ENCODE peak calls at places on chromosomes 12 and 14, in eight cellular contexts. P is K562, B is IMR-90, J is HCT116, N is neural progenitor cell, W is H9, X is PC-3, A is astrocyte. D is an unnamed sample.

GRCh38 chr12:2233034-2233433 is 180.2 kb downstream of the CACNA1C start:
- DNase-seq in P (no peak), B (peak; percentile 66), J (no peak), N (no peak), W (no peak), X (peak; percentile 65), A (no peak), D (no peak)

GRCh38 chr14:64549805-64550538 is at the start of gene PPP1R36:
- DNase-seq in P (peak; percentile 5), B (no peak), J (no peak), N (peak; percentile 32), W (peak; percentile 42), X (no peak), A (no peak), D (no peak)

GRCh38 chr12:110546339-110546738 is 36.8 kb downstream of the PPTC7 start:
- DNase-seq in P (no peak), B (peak; percentile 94), J (no peak), N (no peak), W (no peak), X (peak; percentile 97), A (peak; percentile 95), D (no peak)

GRCh38 chr14:90627478-90627877 is 188.8 kb downstream of the TTC7B start:
- DNase-seq in P (peak; percentile 50), B (no peak), J (no peak), N (no peak), W (no peak), X (no peak), A (no peak), D (no peak)

GRCh38 chr14:103716091-103716801 is 636 bp downstream of the ZFYVE21 start:
- DNase-seq in P (peak; percentile 29), B (no peak), J (no peak), N (no peak), W (no peak), X (no peak), A (no peak), D (no peak)

GRCh38 chr14:39488600-39488999 is 56.4 kb upstream of the FBXO33 start:
- DNase-seq in P (no peak), B (peak; percentile 12), J (no peak), N (peak; percentile 94), W (peak; percentile 73), X (no peak), A (no peak), D (no peak)

GRCh38 chr12:54459355-54459754 is 14.0 kb downstream of the GTSF1 start:
- DNase-seq in P (no peak), B (no peak), J (no peak), N (no peak), W (no peak), X (no peak), A (no peak), D (no peak)

GRCh38 chr14:87076146-87076545 is 916.8 kb downstream of the GALC start:
- DNase-seq in P (no peak), B (no peak), J (no peak), N (no peak), W (no peak), X (no peak), A (no peak), D (no peak)

GRCh38 chr14:68188174-68188573 is 368.6 kb downstream of the RAD51B start:
- DNase-seq in P (no peak), B (no peak), J (no peak), N (no peak), W (no peak), X (no peak), A (no peak), D (no peak)

GRCh38 chr14:75041613-75042012 is 9.7 kb downstream of the MLH3 start:
- DNase-seq in P (no peak), B (no peak), J (no peak), N (no peak), W (no peak), X (peak; percentile 75), A (no peak), D (no peak)

GRCh38 chr12:91109148-91109564 is 2.1 kb downstream of the LUM start:
- DNase-seq in P (peak; percentile 59), B (peak; percentile 80), J (peak; percentile 27), N (peak; percentile 77), W (peak; percentile 86), X (peak; percentile 83), A (peak; percentile 80), D (peak; percentile 54)

GRCh38 chr12:69099201-69099837 is 140.1 kb upstream of the CPSF6 start:
- DNase-seq in P (peak; percentile 11), B (no peak), J (no peak), N (no peak), W (peak; percentile 43), X (no peak), A (no peak), D (no peak)

GRCh38 chr12:11944321-11944720 is 126.4 kb upstream of the BCL2L14 start:
- DNase-seq in P (no peak), B (no peak), J (no peak), N (no peak), W (no peak), X (no peak), A (peak; percentile 30), D (no peak)

GRCh38 chr12:11946161-11946560 is 124.6 kb upstream of the BCL2L14 start:
- DNase-seq in P (no peak), B (no peak), J (no peak), N (no peak), W (no peak), X (no peak), A (no peak), D (no peak)

GRCh38 chr12:11939223-11939622 is 131.5 kb upstream of the BCL2L14 start:
- DNase-seq in P (no peak), B (no peak), J (no peak), N (no peak), W (no peak), X (no peak), A (no peak), D (no peak)

GRCh38 chr12:11943919-11944318 is 126.8 kb upstream of the BCL2L14 start:
- DNase-seq in P (no peak), B (no peak), J (no peak), N (no peak), W (no peak), X (no peak), A (no peak), D (no peak)

GRCh38 chr12:11941601-11942360 is 129.0 kb upstream of the BCL2L14 start:
- DNase-seq in P (no peak), B (peak; percentile 81), J (no peak), N (no peak), W (no peak), X (peak; percentile 92), A (peak; percentile 97), D (no peak)
- H3K27ac ChIP-seq in P (no peak overlapping the region), B (no peak overlapping the region), J (no peak overlapping the region), N (no peak overlapping the region), W (no peak overlapping the region), X (peak overlapping the region; percentile 96), A (peak overlapping the region; percentile 69), D (no peak overlapping the region)

GRCh38 chr14:93160353-93160801 is 24.3 kb downstream of the MOAP1 start:
- DNase-seq in P (peak; percentile 70), B (no peak), J (peak; percentile 21), N (peak; percentile 45), W (peak; percentile 54), X (peak; percentile 64), A (no peak), D (peak; percentile 36)
- TF ChIP-seq CTCF in P (peak; percentile 61), B (peak; percentile 43), J (peak; percentile 58), N (peak; percentile 53), W (peak; percentile 59), X (peak; percentile 57), A (peak; percentile 9), D (peak; percentile 66)

GRCh38 chr12:96501908-96502307 is 12.5 kb downstream of the CFAP54 start:
- DNase-seq in P (peak; percentile 41), B (no peak), J (no peak), N (no peak), W (no peak), X (no peak), A (no peak), D (no peak)

GRCh38 chr12:96503971-96504370 is 14.6 kb downstream of the CFAP54 start:
- DNase-seq in P (no peak), B (peak; percentile 64), J (no peak), N (no peak), W (no peak), X (no peak), A (no peak), D (no peak)

GRCh38 chr12:96501139-96501741 is 11.9 kb downstream of the CFAP54 start:
- DNase-seq in P (peak; percentile 53), B (peak; percentile 61), J (peak; percentile 70), N (no peak), W (peak; percentile 45), X (peak; percentile 85), A (peak; percentile 64), D (peak; percentile 66)

GRCh38 chr12:96502477-96502876 is 13.1 kb downstream of the CFAP54 start:
- DNase-seq in P (peak; percentile 54), B (no peak), J (no peak), N (no peak), W (no peak), X (peak; percentile 32), A (no peak), D (no peak)

DNA sequence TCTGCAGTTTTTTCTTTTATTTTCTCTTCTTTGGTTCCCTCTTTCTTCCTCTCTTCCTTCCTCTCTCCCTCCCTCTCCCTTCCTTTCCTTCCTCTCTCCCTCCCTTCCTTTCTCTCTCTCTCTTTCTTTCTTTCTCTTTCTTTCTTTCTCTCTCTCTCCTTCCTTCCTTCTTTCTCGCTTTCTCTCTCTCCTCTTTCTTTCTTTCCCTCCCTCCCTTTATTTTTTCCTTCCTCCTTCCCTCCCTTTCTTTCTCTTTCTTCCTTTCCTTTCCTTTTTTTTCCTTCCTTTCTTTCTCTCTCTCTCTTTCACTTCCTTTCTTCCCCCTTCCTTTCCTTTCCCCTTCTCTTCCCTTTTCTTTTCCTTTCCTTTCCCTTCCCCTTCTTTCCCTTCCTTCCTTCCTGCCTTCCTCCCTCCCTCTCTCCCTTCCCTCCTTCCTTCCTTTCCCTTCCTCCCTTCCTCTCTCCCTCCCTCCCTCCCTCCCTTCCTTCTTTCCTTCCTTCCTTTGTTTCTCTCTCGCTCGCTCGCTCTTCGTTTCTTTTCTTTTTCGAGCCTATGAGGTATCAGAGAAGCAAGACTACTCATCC is 13.7 kb downstream of the CFAP54 start:
- DNase-seq in P (no peak), B (no peak), J (no peak), N (no peak), W (no peak), X (no peak), A (no peak), D (no peak)
- H2AFZ ChIP-seq in P (peak overlapping the region; percentile 39), B (no peak overlapping the region), J (peak overlapping the region; percentile 70), N (no peak overlapping the region), W (no peak overlapping the region), X (no peak overlapping the region), A (no peak overlapping the region), D (peak overlapping the region; percentile 29)

GRCh38 chr12:6763380-6763779 is 2.8 kb upstream of the PTMS start:
- DNase-seq in P (no peak), B (no peak), J (no peak), N (no peak), W (no peak), X (no peak), A (no peak), D (no peak)

GRCh38 chr12:6764011-6764828 is 1.9 kb upstream of the PTMS start:
- DNase-seq in P (peak; percentile 93), B (peak; percentile 99), J (peak; percentile 99), N (peak; percentile 97), W (peak; percentile 100), X (peak; percentile 92), A (peak; percentile 99), D (peak; percentile 90)

GRCh38 chr12:6766651-6767300 is 613 bp downstream of the PTMS start:
- DNase-seq in P (peak; percentile 81), B (peak; percentile 64), J (no peak), N (peak; percentile 89), W (peak; percentile 74), X (peak; percentile 68), A (peak; percentile 32), D (peak; percentile 76)

GRCh38 chr12:6765634-6766581 is at the start of gene PTMS:
- DNase-seq in P (peak; percentile 85), B (peak; percentile 92), J (peak; percentile 83), N (peak; percentile 94), W (peak; percentile 97), X (peak; percentile 78), A (peak; percentile 96), D (peak; percentile 37)

GRCh38 chr12:6765048-6765633 is 1.0 kb upstream of the PTMS start:
- DNase-seq in P (peak; percentile 85), B (no peak), J (no peak), N (peak; percentile 41), W (no peak), X (peak; percentile 9), A (no peak), D (no peak)
- H3K27ac ChIP-seq in P (peak overlapping the region; percentile 89), B (peak overlapping the region; percentile 85), J (peak overlapping the region; percentile 72), N (peak overlapping the region; percentile 83), W (no peak overlapping the region), X (peak overlapping the region; percentile 5), A (peak overlapping the region; percentile 72), D (no peak overlapping the region)

D was measured in OCI-LY7.